ENCODE peak calls at places on chromosomes 4 and X, in ten cellular contexts. M, A, B, R, V, U, N, P, O and X are unnamed samples.

GRCh38 chr4:36841583-36842326 is 402.8 kb upstream of the NWD2 start:
- DNase-seq in M (no peak), A (no peak), B (no peak), R (no peak), V (no peak), U (no peak), N (no peak), P (no peak), O (no peak), X (no peak)

GRCh38 chr4:8188743-8189550 is 10.1 kb upstream of the SH3TC1 start:
- DNase-seq in M (no peak), A (peak; percentile 81), B (peak; percentile 86), R (peak; percentile 98), V (no peak), U (peak; percentile 92), N (no peak), P (peak; percentile 87), O (no peak), X (no peak)

GRCh38 chr4:3833326-3833989 is 67.3 kb downstream of the ADRA2C start:
- DNase-seq in M (no peak), A (no peak), B (no peak), R (no peak), V (no peak), U (peak; percentile 33), N (no peak), P (peak; percentile 5), O (no peak), X (no peak)

GRCh38 chr4:147777456-147778091 is 45.7 kb downstream of the ARHGAP10 start:
- DNase-seq in M (no peak), A (no peak), B (no peak), R (peak; percentile 59), V (no peak), U (no peak), N (peak; percentile 34), P (no peak), O (no peak), X (no peak)

GRCh38 chrX:112997991-112998390 is 157.4 kb upstream of the AMOT start:
- DNase-seq in M (peak; percentile 60), A (no peak), B (no peak), R (no peak), V (no peak), U (no peak), N (no peak), P (no peak), O (no peak), X (peak; percentile 8)

GRCh38 chr4:48449151-48449550 is 34.0 kb upstream of the SLC10A4 start:
- DNase-seq in M (no peak), A (no peak), B (no peak), R (no peak), V (no peak), U (no peak), N (no peak), P (no peak), O (no peak), X (no peak)

GRCh38 chr4:106062452-106062875 is 167.2 kb downstream of the NPNT start:
- DNase-seq in M (no peak), A (no peak), B (no peak), R (peak; percentile 59), V (no peak), U (no peak), N (peak; percentile 70), P (no peak), O (no peak), X (no peak)

GRCh38 chr4:92307156-92307555 is 3.4 kb downstream of the GRID2 start:
- DNase-seq in M (no peak), A (no peak), B (no peak), R (no peak), V (no peak), U (no peak), N (no peak), P (no peak), O (no peak), X (no peak)

GRCh38 chr4:106803107-106803506 is 233.0 kb downstream of the DKK2 start:
- DNase-seq in M (no peak), A (no peak), B (no peak), R (no peak), V (no peak), U (no peak), N (no peak), P (no peak), O (no peak), X (no peak)

GRCh38 chrX:3990569-3990968 is 277.1 kb upstream of the PRKX start:
- DNase-seq in M (peak; percentile 63), A (no peak), B (no peak), R (no peak), V (no peak), U (no peak), N (no peak), P (no peak), O (no peak), X (no peak)

GRCh38 chr4:146165840-146166239 is 9.7 kb upstream of the LSM6 start:
- DNase-seq in M (no peak), A (no peak), B (no peak), R (peak; percentile 92), V (no peak), U (no peak), N (peak; percentile 75), P (no peak), O (no peak), X (no peak)

GRCh38 chr4:26179316-26179760 is 141.5 kb upstream of the RBPJ start:
- DNase-seq in M (no peak), A (no peak), B (no peak), R (no peak), V (no peak), U (no peak), N (no peak), P (no peak), O (no peak), X (no peak)

GRCh38 chr4:39205000-39205399 is 22.7 kb downstream of the WDR19 start:
- DNase-seq in M (no peak), A (no peak), B (no peak), R (no peak), V (no peak), U (no peak), N (no peak), P (no peak), O (no peak), X (no peak)

GRCh38 chr4:113646456-113646809 is 115.1 kb downstream of the CAMK2D start:
- DNase-seq in M (peak; percentile 86), A (no peak), B (peak; percentile 15), R (peak; percentile 15), V (no peak), U (no peak), N (peak; percentile 54), P (no peak), O (no peak), X (no peak)

GRCh38 chrX:144327515-144327914 is 443.6 kb downstream of the UBE2NL start:
- DNase-seq in M (no peak), A (no peak), B (no peak), R (peak; percentile 3), V (no peak), U (no peak), N (no peak), P (no peak), O (no peak), X (no peak)

GRCh38 chr4:123599061-123599919 is 202.7 kb downstream of the SPRY1 start:
- DNase-seq in M (no peak), A (no peak), B (no peak), R (peak; percentile 61), V (no peak), U (no peak), N (peak; percentile 53), P (no peak), O (no peak), X (peak; percentile 91)

GRCh38 chrX:120549483-120550452 is 11.0 kb downstream of the CUL4B start:
- DNase-seq in M (no peak), A (peak; percentile 65), B (no peak), R (peak; percentile 83), V (no peak), U (no peak), N (peak; percentile 94), P (no peak), O (no peak), X (peak; percentile 91)
- H3K4me1 ChIP-seq in M (no peaks in the 10 kb centered on the region), A (no peaks in the 10 kb centered on the region), B (no peaks in the 10 kb centered on the region), R (peaks cover 19% of the 10 kb centered on the region), V (no peaks in the 10 kb centered on the region), U (no peaks in the 10 kb centered on the region), N (peaks cover 10% of the 10 kb centered on the region), P (peaks cover 4% of the 10 kb centered on the region), O (peaks cover 7% of the 10 kb centered on the region), X (no peaks in the 10 kb centered on the region)

DNA sequence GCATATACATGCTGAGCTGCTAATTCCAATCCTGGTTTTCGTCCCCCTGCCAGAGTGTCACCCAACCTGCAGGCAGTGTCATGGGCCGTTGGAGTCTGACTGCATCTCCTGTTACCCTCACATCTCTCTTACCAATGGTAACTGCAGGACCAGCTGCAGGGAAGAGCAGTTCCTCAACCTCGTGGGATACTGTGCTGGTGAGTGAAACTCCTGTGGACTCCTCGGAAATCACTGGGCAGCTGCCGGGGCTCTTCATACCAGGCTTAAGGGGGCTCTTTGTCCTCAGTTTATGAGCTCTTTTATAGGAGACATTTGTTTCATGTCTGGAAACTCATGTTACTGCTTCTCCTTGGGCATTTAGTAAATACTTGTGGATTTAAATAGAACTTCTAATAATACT is 213.9 kb upstream of the ANXA3 start:
- DNase-seq in M (no peak), A (no peak), B (no peak), R (no peak), V (no peak), U (no peak), N (no peak), P (no peak), O (no peak), X (no peak)
- H3K4me3 ChIP-seq in M (no peak overlapping the region), A (no peak overlapping the region), B (no peak overlapping the region), R (no peak overlapping the region), V (no peak overlapping the region), U (no peak overlapping the region), N (no peak overlapping the region), P (no peak overlapping the region), O (no peak overlapping the region), X (no peak overlapping the region)

GRCh38 chr4:169253087-169253675 is 17.6 kb downstream of the SH3RF1 start:
- DNase-seq in M (no peak), A (no peak), B (no peak), R (no peak), V (no peak), U (no peak), N (no peak), P (no peak), O (no peak), X (no peak)
- H3K4me1 ChIP-seq in M (peaks cover 24% of the 10 kb centered on the region), A (peaks cover 77% of the 10 kb centered on the region), B (peaks cover 76% of the 10 kb centered on the region), R (peaks cover 61% of the 10 kb centered on the region), V (peaks cover 35% of the 10 kb centered on the region), U (peaks cover 52% of the 10 kb centered on the region), N (peaks cover 29% of the 10 kb centered on the region), P (peaks cover 82% of the 10 kb centered on the region), O (no peaks in the 10 kb centered on the region), X (peaks cover 20% of the 10 kb centered on the region)

DNA sequence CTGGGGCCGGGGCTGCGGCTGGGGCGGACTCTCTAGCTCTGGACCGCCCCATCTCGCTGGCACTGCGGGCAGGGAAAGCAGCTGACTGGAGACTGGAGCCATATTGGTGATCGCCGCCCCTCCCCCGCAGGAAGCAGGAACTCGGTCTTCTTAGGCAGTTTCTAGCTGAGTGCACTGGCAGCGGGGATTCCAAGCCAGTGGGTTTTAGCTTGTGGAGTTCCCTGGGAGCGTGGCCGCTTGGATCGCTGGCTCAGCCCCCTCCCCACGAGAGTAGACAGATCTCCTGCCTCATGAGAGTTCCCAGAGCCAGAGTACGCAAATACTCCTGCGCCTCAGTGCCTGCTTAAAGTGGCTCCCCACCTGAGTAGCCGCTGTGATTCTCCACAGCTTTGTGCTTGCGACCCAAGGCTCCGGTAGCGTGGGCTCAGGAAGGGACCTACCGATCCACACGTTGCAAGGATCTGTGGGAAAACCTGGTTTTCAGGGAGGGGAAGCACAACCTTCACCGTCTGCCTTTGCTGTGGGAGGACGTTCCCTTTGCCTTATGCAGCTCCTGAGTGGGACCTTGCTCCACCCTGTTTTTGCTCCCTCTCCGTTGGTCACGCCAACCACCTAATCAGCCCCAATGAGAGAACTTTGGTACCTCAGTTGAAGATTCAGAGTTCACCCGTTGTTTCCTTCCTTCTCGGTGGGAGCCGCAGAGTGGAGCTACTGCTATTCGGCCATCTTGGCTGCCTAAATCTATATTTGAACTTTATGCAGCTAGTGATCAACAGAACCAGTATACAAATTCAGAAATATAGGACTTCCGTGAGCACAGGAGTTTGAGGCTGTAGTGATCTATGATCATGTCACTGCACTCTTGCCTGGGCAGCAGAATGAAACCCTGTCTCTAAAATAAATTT is 803.9 kb upstream of the PCDH10 start:
- DNase-seq in M (no peak), A (no peak), B (no peak), R (no peak), V (no peak), U (peak; percentile 41), N (no peak), P (no peak), O (no peak), X (no peak)
- H3K4me3 ChIP-seq in M (no peak overlapping the region), A (no peak overlapping the region), B (no peak overlapping the region), R (no peak overlapping the region), V (no peak overlapping the region), U (no peak overlapping the region), N (no peak overlapping the region), P (no peak overlapping the region), O (no peak overlapping the region), X (no peak overlapping the region)